ENCODE peak calls at places on chromosomes 6 and 20, in seven cellular contexts. V, D, P, W, R, C and L are unnamed samples.

GRCh38 chr20:3797592-3798404 is 1.7 kb downstream of the CDC25B start:
- DNase-seq in V (no peak), D (no peak), P (no peak), W (no peak), R (peak), C (no peak), L (peak)

GRCh38 chr20:14355791-14356190 is 18.4 kb upstream of the FLRT3 start:
- DNase-seq in V (no peak), D (no peak), P (no peak), W (no peak), R (no peak), C (no peak), L (no peak)

GRCh38 chr6:164151161-164151728 is 736.7 kb downstream of the QKI start:
- DNase-seq in V (no peak), D (no peak), P (no peak), W (peak), R (no peak), C (no peak), L (no peak)

GRCh38 chr6:155129744-155130143 is 134.1 kb upstream of the CLDN20 start:
- DNase-seq in V (no peak), D (no peak), P (no peak), W (no peak), R (no peak), C (no peak), L (no peak)

GRCh38 chr6:19837511-19838441 is 606 bp downstream of the ID4 start:
- DNase-seq in V (peak), D (no peak), P (no peak), W (peak), R (no peak), C (peak), L (no peak)

GRCh38 chr6:75202676-75203131 is 3.1 kb downstream of the COL12A1 start:
- DNase-seq in V (no peak), D (no peak), P (no peak), W (peak), R (no peak), C (no peak), L (no peak)

GRCh38 chr20:44211177-44212039 is 837 bp upstream of the OSER1 start:
- DNase-seq in V (no peak), D (no peak), P (no peak), W (peak), R (no peak), C (peak), L (peak)

GRCh38 chr6:85368631-85369030 is 81.3 kb upstream of the NT5E start:
- DNase-seq in V (no peak), D (no peak), P (no peak), W (no peak), R (no peak), C (no peak), L (no peak)

GRCh38 chr6:125884656-125885055 is 71.9 kb upstream of the HINT3 start:
- DNase-seq in V (no peak), D (no peak), P (no peak), W (no peak), R (no peak), C (no peak), L (no peak)

GRCh38 chr6:53795254-53795701 is 473 bp downstream of the LRRC1 start:
- DNase-seq in V (no peak), D (no peak), P (no peak), W (no peak), R (no peak), C (no peak), L (no peak)

GRCh38 chr6:16132909-16133308 is 4.0 kb downstream of the MYLIP start:
- DNase-seq in V (no peak), D (no peak), P (no peak), W (no peak), R (no peak), C (no peak), L (no peak)

GRCh38 chr20:51731771-51732453 is 36.3 kb downstream of the ATP9A start:
- DNase-seq in V (no peak), D (no peak), P (no peak), W (peak), R (no peak), C (no peak), L (no peak)

GRCh38 chr20:35260426-35260825 is 17.5 kb downstream of the MMP24OS start:
- DNase-seq in V (no peak), D (no peak), P (no peak), W (no peak), R (no peak), C (no peak), L (no peak)

GRCh38 chr6:6284231-6284966 is 36.1 kb downstream of the F13A1 start:
- DNase-seq in V (no peak), D (no peak), P (no peak), W (no peak), R (no peak), C (no peak), L (no peak)

GRCh38 chr20:61786230-61786629 is 279.5 kb downstream of the TAF4 start:
- DNase-seq in V (no peak), D (no peak), P (no peak), W (no peak), R (no peak), C (no peak), L (no peak)